ENCODE peak calls at places on chromosomes 3 and 15, in seven cellular contexts. H is trophoblast cell, Q is astrocyte, Z is H9, U is fibroblast of lung, N is GM23248, E is endothelial cell of umbilical vein. W is an unnamed sample.

GRCh38 chr3:39125837-39126500 is 18.5 kb downstream of the TTC21A start:
- DNase-seq in H (peak; percentile 75), Q (no peak), Z (no peak), U (peak; percentile 44), N (peak; percentile 58), E (peak; percentile 24), W (no peak)

GRCh38 chr15:31498329-31498728 is 171.7 kb downstream of the KLF13 start:
- DNase-seq in H (no peak), Q (no peak), Z (peak; percentile 15), U (no peak), N (no peak), E (no peak), W (no peak)

GRCh38 chr3:139586420-139587017 is 47.0 kb upstream of the RBP1 start:
- DNase-seq in H (no peak), Q (no peak), Z (no peak), U (no peak), N (no peak), E (no peak), W (no peak)

GRCh38 chr3:158095302-158095997 is 10.8 kb downstream of the SHOX2 start:
- DNase-seq in H (no peak), Q (no peak), Z (peak; percentile 50), U (no peak), N (no peak), E (peak; percentile 30), W (no peak)

GRCh38 chr3:37096292-37096691 is 78.1 kb downstream of the LRRFIP2 start:
- DNase-seq in H (no peak), Q (peak; percentile 81), Z (no peak), U (peak; percentile 84), N (peak; percentile 72), E (peak; percentile 76), W (no peak)

GRCh38 chr15:91429973-91430372 is 329.9 kb downstream of the SV2B start:
- DNase-seq in H (no peak), Q (no peak), Z (no peak), U (no peak), N (no peak), E (no peak), W (no peak)

GRCh38 chr15:49037546-49037940 is 8.7 kb downstream of the SECISBP2L start:
- DNase-seq in H (no peak), Q (no peak), Z (no peak), U (no peak), N (peak; percentile 13), E (no peak), W (no peak)

GRCh38 chr3:44883999-44884431 is 9.6 kb downstream of the TGM4 start:
- DNase-seq in H (peak; percentile 39), Q (peak; percentile 97), Z (no peak), U (peak; percentile 98), N (peak; percentile 92), E (peak; percentile 90), W (peak; percentile 40)

GRCh38 chr3:43729707-43730399 is 39.1 kb downstream of the ABHD5 start:
- DNase-seq in H (no peak), Q (no peak), Z (no peak), U (no peak), N (no peak), E (no peak), W (peak; percentile 15)

GRCh38 chr3:122668930-122669730 is 11.5 kb upstream of the PARP14 start:
- DNase-seq in H (peak; percentile 46), Q (peak; percentile 72), Z (no peak), U (peak; percentile 81), N (peak; percentile 61), E (no peak), W (peak; percentile 54)

GRCh38 chr3:71031151-71031550 is 552.4 kb downstream of the FOXP1 start:
- DNase-seq in H (peak; percentile 26), Q (no peak), Z (no peak), U (no peak), N (no peak), E (no peak), W (no peak)
- H3K79me2 ChIP-seq in H (no peaks in the 10 kb centered on the region), Q (peaks cover 99% of the 10 kb centered on the region), Z (no peaks in the 10 kb centered on the region), U (peaks cover 82% of the 10 kb centered on the region), N (peaks cover 98% of the 10 kb centered on the region), E (peaks cover 78% of the 10 kb centered on the region), W (peaks cover 83% of the 10 kb centered on the region)

GRCh38 chr15:19973718-19974117 is 567.9 kb downstream of the GOLGA6L6 start:
- DNase-seq in H (no peak), Q (no peak), Z (no peak), U (no peak), N (no peak), E (no peak), W (no peak)
- H3K79me2 ChIP-seq in H (no peaks in the 10 kb centered on the region), Q (no peaks in the 10 kb centered on the region), Z (no peaks in the 10 kb centered on the region), U (no peaks in the 10 kb centered on the region), N (no peaks in the 10 kb centered on the region), E (no peaks in the 10 kb centered on the region), W (no peaks in the 10 kb centered on the region)

DNA sequence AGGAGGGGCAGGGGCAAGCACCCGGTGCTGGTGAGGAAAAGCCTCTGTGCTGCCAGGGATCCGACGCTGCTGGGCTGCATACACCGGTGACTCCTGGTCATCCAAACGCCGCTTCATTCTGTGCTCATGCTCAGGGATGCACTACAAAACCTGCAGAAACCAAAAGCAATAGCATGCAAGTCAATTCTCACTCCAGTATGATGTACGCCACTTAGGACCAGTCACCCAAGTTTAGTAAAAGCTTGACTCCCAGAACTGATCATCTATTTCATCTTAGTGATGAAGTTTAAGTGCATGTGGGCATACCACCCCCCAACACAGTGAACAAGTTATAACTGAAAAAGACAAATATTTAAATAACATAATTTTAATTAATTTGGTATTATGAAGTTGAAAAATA is 21.2 kb downstream of the SIN3A start:
- DNase-seq in H (no peak), Q (no peak), Z (no peak), U (no peak), N (no peak), E (no peak), W (no peak)
- H3K79me2 ChIP-seq in H (peaks cover 2% of the 10 kb centered on the region), Q (peaks cover 64% of the 10 kb centered on the region), Z (peaks cover 6% of the 10 kb centered on the region), U (peaks cover 20% of the 10 kb centered on the region), N (peaks cover 89% of the 10 kb centered on the region), E (peaks cover 24% of the 10 kb centered on the region), W (peaks cover 96% of the 10 kb centered on the region)

GRCh38 chr3:111984636-111985298 is 5.9 kb downstream of the ABHD10 start:
- DNase-seq in H (no peak), Q (no peak), Z (no peak), U (no peak), N (no peak), E (no peak), W (no peak)

GRCh38 chr3:111986800-111987199 is 8.0 kb downstream of the ABHD10 start:
- DNase-seq in H (no peak), Q (no peak), Z (no peak), U (no peak), N (no peak), E (no peak), W (no peak)

DNA sequence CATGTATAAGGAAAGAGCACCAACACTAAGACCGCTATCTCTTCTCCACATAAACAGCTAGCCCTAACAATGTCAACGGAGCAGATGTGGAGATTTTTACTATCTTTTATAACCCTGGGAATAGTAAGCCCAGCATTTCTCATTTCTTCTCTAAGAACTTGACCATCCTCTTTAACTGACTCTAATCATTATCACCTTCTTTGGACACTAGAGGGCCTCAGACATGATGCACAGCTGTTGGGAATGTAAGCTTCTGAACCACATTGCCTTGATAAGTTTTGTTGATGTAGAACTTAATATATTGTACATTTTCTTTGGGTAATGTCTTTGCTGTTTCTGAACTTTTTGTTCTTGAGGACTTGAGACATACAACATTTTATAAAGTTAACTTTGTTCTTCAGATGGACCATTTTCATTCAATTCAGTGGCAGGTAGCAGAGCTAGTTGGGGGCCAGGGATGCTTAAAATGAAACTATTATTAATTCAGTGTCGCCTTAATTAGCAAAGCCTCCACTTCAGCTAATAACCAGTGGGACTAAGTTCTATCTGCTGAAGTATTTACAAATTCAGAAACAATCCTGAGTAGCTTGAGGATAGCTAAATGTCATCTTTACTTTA is 9.6 kb upstream of the TAGLN3 start:
- DNase-seq in H (peak; percentile 74), Q (peak; percentile 51), Z (no peak), U (peak; percentile 69), N (peak; percentile 78), E (peak; percentile 72), W (peak; percentile 72)
- H3K79me2 ChIP-seq in H (no peaks in the 10 kb centered on the region), Q (peaks cover 18% of the 10 kb centered on the region), Z (no peaks in the 10 kb centered on the region), U (no peaks in the 10 kb centered on the region), N (peaks cover 5% of the 10 kb centered on the region), E (peaks cover 3% of the 10 kb centered on the region), W (peaks cover 4% of the 10 kb centered on the region)

DNA sequence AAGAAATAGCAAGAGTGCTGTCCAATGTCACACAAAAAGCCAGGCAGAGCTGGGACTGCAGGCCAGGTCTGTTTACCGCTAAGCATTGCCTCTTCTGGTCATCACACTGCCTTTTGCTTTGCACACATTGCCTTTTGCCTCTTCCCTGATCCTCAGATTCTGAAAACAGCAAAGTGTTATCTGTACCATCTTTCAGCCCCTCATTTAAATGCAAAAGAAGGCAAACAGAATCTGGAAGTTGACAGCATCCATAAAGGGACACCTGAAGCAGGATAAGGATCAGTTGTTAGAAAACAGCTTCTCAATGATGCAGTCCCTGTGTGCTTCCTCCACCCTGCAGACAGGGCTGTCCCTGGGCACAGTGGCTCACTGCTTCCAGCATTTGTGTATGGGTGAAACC is 106.7 kb upstream of the RAD18 start:
- DNase-seq in H (no peak), Q (no peak), Z (no peak), U (no peak), N (no peak), E (no peak), W (no peak)
- H3K79me2 ChIP-seq in H (no peaks in the 10 kb centered on the region), Q (no peaks in the 10 kb centered on the region), Z (no peaks in the 10 kb centered on the region), U (no peaks in the 10 kb centered on the region), N (no peaks in the 10 kb centered on the region), E (no peaks in the 10 kb centered on the region), W (no peaks in the 10 kb centered on the region)

W was measured in hepatocyte.